ENCODE peak calls at places on chromosomes 5 and 9, in ten cellular contexts. O is mammary epithelial cell; A is lower lobe of right lung; H is SJSA1; S is gastrocnemius medialis; N is endodermal cell; C is breast epithelium; U is CD8-positive, alpha-beta T cell; I is naive thymus-derived CD4-positive, alpha-beta T cell; P is effector memory CD4-positive, alpha-beta T cell. Z is an unnamed sample.

GRCh38 chr9:109857337-109857736 is 77.3 kb downstream of the PALM2AKAP2 start:
- DNase-seq in O (no peak), A (no peak), H (no peak), S (no peak), N (no peak), C (no peak), U (no peak), I (no peak), P (no peak), Z (no peak)

GRCh38 chr5:42268630-42269029 is 154.6 kb upstream of the GHR start:
- DNase-seq in O (peak; percentile 65), A (no peak), H (no peak), S (no peak), N (no peak), C (no peak), U (no peak), I (no peak), P (no peak), Z (no peak)

GRCh38 chr9:114172981-114173833 is 17.9 kb downstream of the COL27A1 start:
- DNase-seq in O (peak; percentile 52), A (no peak), H (no peak), S (no peak), N (no peak), C (no peak), U (no peak), I (no peak), P (no peak), Z (no peak)

GRCh38 chr9:10265102-10265708 is 347.6 kb downstream of the PTPRD start:
- DNase-seq in O (peak; percentile 75), A (no peak), H (no peak), S (no peak), N (no peak), C (no peak), U (no peak), I (no peak), P (no peak), Z (no peak)

GRCh38 chr5:16726538-16726946 is 109.7 kb upstream of the RETREG1 start:
- DNase-seq in O (peak; percentile 29), A (no peak), H (peak; percentile 31), S (no peak), N (no peak), C (no peak), U (no peak), I (peak; percentile 73), P (no peak), Z (no peak)

GRCh38 chr9:124210697-124211096 is 47.1 kb upstream of the NEK6 start:
- DNase-seq in O (no peak), A (no peak), H (no peak), S (no peak), N (no peak), C (no peak), U (no peak), I (no peak), P (no peak), Z (no peak)

GRCh38 chr5:32713396-32714381 is 2.6 kb downstream of the NPR3 start:
- DNase-seq in O (peak; percentile 5), A (peak; percentile 60), H (no peak), S (no peak), N (peak; percentile 89), C (no peak), U (no peak), I (no peak), P (no peak), Z (peak; percentile 72)

GRCh38 chr9:2208465-2208864 is 193.3 kb downstream of the SMARCA2 start:
- DNase-seq in O (no peak), A (no peak), H (no peak), S (no peak), N (no peak), C (no peak), U (no peak), I (no peak), P (no peak), Z (no peak)

GRCh38 chr9:22595805-22596204 is 149.2 kb downstream of the DMRTA1 start:
- DNase-seq in O (no peak), A (no peak), H (no peak), S (no peak), N (no peak), C (no peak), U (no peak), I (no peak), P (no peak), Z (no peak)

GRCh38 chr5:154794525-154795234 is 39.5 kb downstream of the LARP1 start:
- DNase-seq in O (no peak), A (no peak), H (peak; percentile 77), S (no peak), N (no peak), C (no peak), U (no peak), I (no peak), P (no peak), Z (no peak)

GRCh38 chr9:98502311-98502975 is 206.3 kb downstream of the GABBR2 start:
- DNase-seq in O (no peak), A (no peak), H (no peak), S (no peak), N (peak; percentile 44), C (no peak), U (no peak), I (no peak), P (no peak), Z (no peak)

GRCh38 chr9:134413890-134414731 is 87.9 kb downstream of the RXRA start:
- DNase-seq in O (peak; percentile 84), A (peak; percentile 79), H (peak; percentile 88), S (peak; percentile 94), N (no peak), C (no peak), U (no peak), I (no peak), P (no peak), Z (peak; percentile 90)

GRCh38 chr5:138354926-138355378 is 2.5 kb downstream of the KDM3B start:
- DNase-seq in O (peak; percentile 89), A (no peak), H (peak; percentile 51), S (no peak), N (peak; percentile 78), C (no peak), U (no peak), I (peak; percentile 68), P (peak; percentile 27), Z (no peak)

GRCh38 chr5:138352071-138352721 is at the start of gene KDM3B:
- DNase-seq in O (peak; percentile 81), A (peak; percentile 90), H (peak; percentile 92), S (peak; percentile 83), N (peak; percentile 98), C (peak; percentile 72), U (peak; percentile 96), I (peak; percentile 94), P (peak; percentile 86), Z (peak; percentile 94)

GRCh38 chr5:138352722-138353549 is 451 bp downstream of the KDM3B start:
- DNase-seq in O (peak; percentile 61), A (peak; percentile 78), H (peak; percentile 85), S (peak; percentile 51), N (peak; percentile 85), C (peak; percentile 59), U (peak; percentile 83), I (peak; percentile 77), P (peak; percentile 59), Z (peak; percentile 84)

GRCh38 chr5:138353550-138353893 is 1.0 kb downstream of the KDM3B start:
- DNase-seq in O (no peak), A (no peak), H (no peak), S (no peak), N (no peak), C (no peak), U (no peak), I (peak; percentile 34), P (no peak), Z (no peak)

GRCh38 chr5:138354387-138354786 is 1.9 kb downstream of the KDM3B start:
- DNase-seq in O (no peak), A (no peak), H (no peak), S (no peak), N (peak; percentile 43), C (no peak), U (no peak), I (no peak), P (no peak), Z (no peak)
- H3K4me3 ChIP-seq in O (peak overlapping the region; percentile 77), A (peak overlapping the region; percentile 93), H (peak overlapping the region; percentile 87), S (peak overlapping the region; percentile 98), N (peak overlapping the region; percentile 93), C (peak overlapping the region; percentile 93), U (peak overlapping the region; percentile 97), I (peak overlapping the region; percentile 93), P (no peak overlapping the region), Z (peak overlapping the region; percentile 97)

GRCh38 chr5:161271816-161272215 is 274.7 kb downstream of the GABRB2 start:
- DNase-seq in O (no peak), A (no peak), H (no peak), S (no peak), N (no peak), C (no peak), U (no peak), I (no peak), P (no peak), Z (no peak)

GRCh38 chr5:161269125-161269524 is 277.4 kb downstream of the GABRB2 start:
- DNase-seq in O (no peak), A (no peak), H (no peak), S (no peak), N (no peak), C (no peak), U (no peak), I (no peak), P (no peak), Z (no peak)

GRCh38 chr5:161278739-161279660 is 267.5 kb downstream of the GABRB2 start:
- DNase-seq in O (no peak), A (no peak), H (no peak), S (no peak), N (no peak), C (no peak), U (no peak), I (no peak), P (no peak), Z (no peak)

DNA sequence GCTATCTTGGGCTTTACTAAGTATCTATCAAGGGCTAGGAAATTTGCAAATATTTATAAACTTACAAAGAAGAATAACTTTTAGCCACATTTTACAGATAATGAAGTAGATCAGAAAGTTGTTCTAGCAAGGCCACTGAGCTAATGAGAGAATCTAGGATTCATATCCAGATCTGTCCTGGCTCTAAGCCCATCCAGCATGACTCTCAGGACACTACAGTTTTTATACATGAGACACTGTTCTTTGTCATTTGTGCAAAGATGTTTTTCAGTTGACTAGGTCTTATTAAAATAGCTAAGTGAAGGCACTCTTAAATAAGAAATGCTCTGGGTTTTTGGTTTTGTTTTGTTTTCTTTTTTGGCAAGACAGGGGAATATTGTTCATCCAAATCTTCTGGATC is 273.1 kb downstream of the GABRB2 start:
- DNase-seq in O (no peak), A (no peak), H (no peak), S (no peak), N (no peak), C (no peak), U (no peak), I (no peak), P (no peak), Z (no peak)
- H3K36me3 ChIP-seq in O (no peaks in the 10 kb centered on the region), A (no peaks in the 10 kb centered on the region), H (no peaks in the 10 kb centered on the region), S (no peaks in the 10 kb centered on the region), N (no peaks in the 10 kb centered on the region), C (no peaks in the 10 kb centered on the region), U (no peaks in the 10 kb centered on the region), I (no peaks in the 10 kb centered on the region), P (no peaks in the 10 kb centered on the region), Z (no peaks in the 10 kb centered on the region)

GRCh38 chr5:177363565-177363964 is 5.8 kb downstream of the RGS14 start:
- DNase-seq in O (no peak), A (peak; percentile 8), H (no peak), S (no peak), N (no peak), C (no peak), U (no peak), I (no peak), P (no peak), Z (no peak)
- H3K4me3 ChIP-seq in O (peak overlapping the region; percentile 63), A (peak overlapping the region; percentile 59), H (no peak overlapping the region), S (peak overlapping the region; percentile 50), N (peak overlapping the region; percentile 75), C (peak overlapping the region; percentile 63), U (peak overlapping the region; percentile 47), I (peak overlapping the region; percentile 61), P (peak overlapping the region; percentile 47), Z (peak overlapping the region; percentile 51)

GRCh38 chr9:4844439-4844838 is 51.7 kb downstream of the RCL1 start:
- DNase-seq in O (no peak), A (no peak), H (no peak), S (no peak), N (no peak), C (no peak), U (no peak), I (no peak), P (no peak), Z (no peak)
- H3K36me3 ChIP-seq in O (peaks cover 18% of the 10 kb centered on the region), A (peaks cover 73% of the 10 kb centered on the region), H (no peaks in the 10 kb centered on the region), S (no peaks in the 10 kb centered on the region), N (peaks cover 31% of the 10 kb centered on the region), C (no peaks in the 10 kb centered on the region), U (peaks cover 13% of the 10 kb centered on the region), I (peaks cover 3% of the 10 kb centered on the region), P (peaks cover 15% of the 10 kb centered on the region), Z (peaks cover 68% of the 10 kb centered on the region)